ENCODE peak calls at places on chromosomes 5 and 9, in four cellular contexts. H is HepG2, L is WTC11, X is K562. O is an unnamed sample.

GRCh38 chr5:179190851-179191505 is 130.8 kb downstream of the ZNF354C start:
- DNase-seq in H (no peak), L (peak), X (no peak), O (no peak)

GRCh38 chr5:170280090-170280493 is 17.5 kb downstream of the LCP2 start:
- DNase-seq in H (no peak), L (peak), X (no peak), O (no peak)

GRCh38 chr5:103433216-103433615 is 129.4 kb downstream of the NUDT12 start:
- DNase-seq in H (no peak), L (no peak), X (no peak), O (no peak)

GRCh38 chr5:30809907-30810306 is 383.6 kb upstream of the CDH6 start:
- DNase-seq in H (no peak), L (no peak), X (no peak), O (no peak)

GRCh38 chr5:59259238-59259637 is 634.3 kb downstream of the PDE4D start:
- DNase-seq in H (no peak), L (no peak), X (no peak), O (no peak)

GRCh38 chr9:131228096-131228495 is 48.2 kb downstream of the FAM78A start:
- DNase-seq in H (no peak), L (no peak), X (no peak), O (no peak)

GRCh38 chr9:131046581-131047202 is 37.7 kb downstream of the LAMC3 start:
- DNase-seq in H (peak), L (peak), X (peak), O (peak)

GRCh38 chr5:9505215-9505614 is 40.7 kb downstream of the SEMA5A start:
- DNase-seq in H (no peak), L (no peak), X (no peak), O (no peak)

GRCh38 chr5:81429986-81430385 is 36.1 kb upstream of the ACOT12 start:
- DNase-seq in H (no peak), L (no peak), X (no peak), O (no peak)

GRCh38 chr9:77307166-77307565 is 129.8 kb downstream of the VPS13A start:
- DNase-seq in H (no peak), L (no peak), X (no peak), O (no peak)

GRCh38 chr9:125463926-125464325 is 202.3 kb downstream of the GAPVD1 start:
- DNase-seq in H (no peak), L (no peak), X (no peak), O (no peak)

GRCh38 chr5:128036961-128037360 is 46.6 kb upstream of the SLC12A2 start:
- DNase-seq in H (no peak), L (no peak), X (no peak), O (peak)

GRCh38 chr5:40437452-40437861 is 242.3 kb upstream of the PTGER4 start:
- DNase-seq in H (no peak), L (no peak), X (no peak), O (no peak)

GRCh38 chr9:93473411-93473810 is 20.0 kb upstream of the FAM120AOS start:
- DNase-seq in H (no peak), L (no peak), X (no peak), O (no peak)

DNA sequence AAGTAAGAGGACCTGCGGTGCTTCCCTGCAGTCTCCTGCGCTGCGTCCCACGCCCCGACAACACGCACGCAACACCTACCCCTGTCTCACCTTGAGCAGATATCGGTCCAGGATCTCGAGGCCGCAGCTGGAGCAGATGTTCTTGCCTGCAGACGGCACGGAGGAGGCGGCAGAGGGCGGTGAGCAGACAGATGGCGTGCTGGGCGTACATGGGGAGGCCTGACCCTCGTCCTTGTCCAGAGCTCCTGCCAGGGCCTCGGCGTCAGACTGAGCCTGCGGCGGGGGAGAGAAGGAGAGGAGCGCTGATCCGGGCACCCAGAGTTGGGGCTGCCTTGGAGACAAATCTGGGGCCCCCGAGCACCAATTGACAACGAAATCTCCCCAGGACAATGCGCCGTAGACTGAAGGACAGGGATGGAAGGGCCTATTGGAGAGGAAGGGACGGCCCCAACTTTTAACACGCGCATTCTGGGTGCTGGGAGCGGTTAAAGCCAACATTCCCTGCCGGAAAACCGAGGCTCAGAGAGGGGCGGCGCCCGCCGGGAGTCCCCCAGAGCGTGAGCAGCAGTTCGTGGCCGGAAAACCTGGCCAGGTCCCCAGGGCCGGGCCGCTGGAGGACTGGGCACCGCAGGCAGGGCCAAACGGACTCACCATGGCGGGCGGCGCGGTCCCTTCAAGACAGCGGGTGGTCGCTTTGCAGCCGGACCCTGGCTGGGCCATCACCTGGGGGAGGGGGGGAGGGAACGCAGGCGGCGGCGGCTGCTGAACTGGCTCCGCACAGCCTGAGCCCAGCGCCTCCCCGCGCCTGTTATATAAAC is 1.8 kb downstream of the LHX6 start:
- DNase-seq in H (no peak), L (peak), X (no peak), O (no peak)
- TF ChIP-seq NR3C1 in H (no peak), L (no peak), X (no peak), O (no peak)

DNA sequence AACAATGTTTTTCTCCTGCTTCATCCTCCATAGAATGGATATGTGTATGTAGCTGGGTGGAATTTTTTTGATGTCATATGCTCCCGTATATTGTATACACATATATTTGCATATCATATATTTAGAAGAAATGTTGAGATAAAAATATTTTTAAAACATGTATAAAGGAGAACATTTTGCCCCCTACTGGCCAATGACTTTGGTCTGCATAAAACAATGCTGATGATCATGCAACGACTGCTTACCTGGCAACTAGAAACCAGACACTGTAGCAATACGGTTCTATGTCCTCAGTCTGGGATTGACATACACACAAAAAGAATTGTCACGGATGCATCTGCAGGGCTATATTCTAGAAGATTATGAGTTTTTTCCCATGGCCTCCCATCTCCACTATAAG is 503.6 kb downstream of the ELAVL2 start:
- DNase-seq in H (no peak), L (no peak), X (no peak), O (no peak)
- TF ChIP-seq NR3C1 in H (no peak), L (no peak), X (no peak), O (no peak)

GRCh38 chr9:108444400-108445358 is 411.1 kb downstream of the ACTL7B start:
- DNase-seq in H (peak), L (no peak), X (no peak), O (no peak)
- TF ChIP-seq NR3C1 in H (no peak), L (no peak), X (no peak), O (no peak)

GRCh38 chr5:106324356-106324755 is 1346.4 kb downstream of the EFNA5 start:
- DNase-seq in H (no peak), L (no peak), X (no peak), O (no peak)
- TF ChIP-seq NR3C1 in H (no peak), L (no peak), X (no peak), O (no peak)

GRCh38 chr9:100372648-100373047 is 19.9 kb upstream of the TEX10 start:
- DNase-seq in H (no peak), L (no peak), X (no peak), O (no peak)

GRCh38 chr9:100370064-100370723 is 17.5 kb upstream of the TEX10 start:
- DNase-seq in H (no peak), L (no peak), X (no peak), O (no peak)

GRCh38 chr9:100364013-100364412 is 11.3 kb upstream of the TEX10 start:
- DNase-seq in H (peak), L (no peak), X (no peak), O (no peak)

GRCh38 chr9:100366121-100366520 is 13.4 kb upstream of the TEX10 start:
- DNase-seq in H (no peak), L (no peak), X (no peak), O (no peak)

GRCh38 chr9:100368672-100369071 is 15.9 kb upstream of the TEX10 start:
- DNase-seq in H (peak), L (no peak), X (no peak), O (no peak)
- TF ChIP-seq NR3C1 in H (no peak), L (no peak), X (no peak), O (no peak)

DNA sequence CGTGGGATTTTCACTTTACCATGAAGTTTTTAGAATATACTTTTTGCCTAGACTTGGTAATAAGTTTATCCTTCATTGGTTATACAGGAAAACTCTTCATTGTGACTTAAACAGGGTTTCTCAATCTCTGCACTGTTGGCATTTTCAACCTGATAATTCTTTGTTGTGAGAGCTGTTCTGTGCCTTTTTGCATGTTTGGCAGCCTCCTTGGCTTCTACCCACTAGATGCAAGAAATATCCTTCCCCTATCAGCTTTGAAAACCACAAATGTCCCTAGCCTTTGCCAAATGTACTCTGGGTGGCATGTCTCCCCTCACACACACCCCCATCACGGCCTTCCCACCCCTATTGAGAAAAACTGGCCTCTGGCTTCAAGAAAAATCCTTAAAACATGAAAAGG is 180.9 kb downstream of the ESM1 start:
- DNase-seq in H (no peak), L (no peak), X (no peak), O (no peak)
- TF ChIP-seq NR3C1 in H (no peak), L (no peak), X (no peak), O (no peak)

GRCh38 chr9:36881316-36882116 is 152.6 kb downstream of the PAX5 start:
- DNase-seq in H (no peak), L (no peak), X (no peak), O (no peak)

GRCh38 chr9:36880075-36880474 is 154.0 kb downstream of the PAX5 start:
- DNase-seq in H (no peak), L (no peak), X (no peak), O (no peak)

GRCh38 chr9:36884721-36885120 is 149.3 kb downstream of the PAX5 start:
- DNase-seq in H (no peak), L (no peak), X (no peak), O (no peak)

GRCh38 chr9:36878986-36879982 is 154.8 kb downstream of the PAX5 start:
- DNase-seq in H (no peak), L (no peak), X (no peak), O (no peak)

DNA sequence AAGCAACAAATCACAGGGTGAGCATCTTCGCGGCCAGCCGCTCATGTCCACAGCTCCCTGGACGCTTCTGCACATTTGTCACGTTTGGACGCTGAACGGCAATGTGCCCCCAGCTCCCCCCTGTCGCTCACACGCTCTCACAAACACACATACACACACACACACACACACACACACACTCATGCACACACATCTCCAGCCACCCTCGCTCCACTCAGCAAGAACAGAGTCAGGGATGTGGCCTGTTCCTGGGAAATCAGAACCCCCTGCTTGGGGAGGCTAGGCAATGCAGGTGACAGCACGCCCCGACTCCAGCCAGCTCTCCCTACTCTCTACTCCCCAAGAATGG is 152.0 kb downstream of the PAX5 start:
- DNase-seq in H (no peak), L (no peak), X (no peak), O (no peak)
- TF ChIP-seq NR3C1 in H (no peak), L (no peak), X (no peak), O (no peak)

GRCh38 chr5:132591140-132591539 is 34.4 kb downstream of the RAD50 start:
- DNase-seq in H (no peak), L (no peak), X (no peak), O (peak)

GRCh38 chr5:132594170-132594569 is 37.4 kb downstream of the RAD50 start:
- DNase-seq in H (no peak), L (no peak), X (no peak), O (no peak)

GRCh38 chr5:132592521-132592920 is 35.7 kb downstream of the RAD50 start:
- DNase-seq in H (peak), L (no peak), X (no peak), O (no peak)

GRCh38 chr5:132595624-132596023 is 38.8 kb downstream of the RAD50 start:
- DNase-seq in H (no peak), L (no peak), X (no peak), O (no peak)
- TF ChIP-seq NR3C1 in H (no peak), L (no peak), X (no peak), O (no peak)

GRCh38 chr5:113325054-113325453 is 109.7 kb downstream of the TSSK1B start:
- DNase-seq in H (no peak), L (no peak), X (no peak), O (no peak)

GRCh38 chr5:113329981-113330380 is 104.8 kb downstream of the TSSK1B start:
- DNase-seq in H (no peak), L (no peak), X (no peak), O (no peak)

GRCh38 chr5:113331201-113331551 is 103.6 kb downstream of the TSSK1B start:
- DNase-seq in H (no peak), L (no peak), X (no peak), O (no peak)

DNA sequence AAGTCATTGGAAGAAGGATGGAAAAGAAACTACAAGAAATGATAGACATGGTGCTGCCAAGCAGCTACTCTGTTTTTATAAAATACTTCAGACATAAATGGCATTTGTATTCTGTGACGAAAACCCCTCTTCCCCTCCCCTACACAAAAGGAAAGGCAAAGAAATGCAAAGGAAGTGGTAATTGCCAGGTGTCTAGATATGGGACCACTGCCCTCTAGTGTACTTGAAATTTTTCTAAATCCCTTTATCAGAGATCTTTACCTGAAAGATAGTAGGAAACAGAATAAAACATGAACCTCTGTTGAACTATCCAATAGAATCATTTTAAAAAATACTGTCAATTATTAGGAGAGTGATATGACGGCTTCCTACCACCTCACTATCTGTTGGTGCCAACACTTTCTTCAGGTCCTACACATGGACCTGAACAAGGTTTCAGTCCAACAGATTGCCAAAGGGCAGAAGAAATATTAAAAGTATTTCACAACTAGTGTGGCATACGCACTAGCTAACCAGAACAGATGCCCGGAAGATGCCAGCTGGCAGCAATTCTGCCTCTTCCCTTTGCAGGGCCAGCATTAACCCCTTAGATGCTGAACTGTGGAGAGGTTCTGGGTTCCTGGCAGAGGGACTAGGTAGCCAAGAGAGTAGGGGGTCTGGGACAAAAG is 104.1 kb downstream of the TSSK1B start:
- DNase-seq in H (peak), L (no peak), X (peak), O (peak)
- TF ChIP-seq NR3C1 in H (no peak), L (no peak), X (no peak), O (no peak)

O was measured in A549.